ENCODE peak calls at places on chromosomes 11 and 22, in nine cellular contexts. One of them, this sample, is unnamed. For H3K4me1, the result is how much of the 10 kb centered on the place peaks cover.

GRCh38 chr11:21177379-21177778 is 508.0 kb downstream of the NELL1 start:
- DNase-seq in ascending aorta: no peak
- DNase-seq in cardiac muscle cell: no peak
- DNase-seq in upper lobe of right lung: no peak
- DNase-seq in heart left ventricle: no peak
- DNase-seq in PC-3: no peak
- DNase-seq in A549: no peak
- DNase-seq in lung: no peak
- DNase-seq in psoas muscle: no peak
- DNase-seq in this sample: no peak

GRCh38 chr11:2924381-2924780 is 4.8 kb downstream of the PHLDA2 start:
- DNase-seq in psoas muscle: peak
- DNase-seq in cardiac muscle cell: no peak
- DNase-seq in A549: no peak
- DNase-seq in lung: no peak
- DNase-seq in PC-3: peak
- DNase-seq in upper lobe of right lung: no peak
- DNase-seq in heart left ventricle: peak
- DNase-seq in ascending aorta: no peak
- DNase-seq in this sample: no peak

GRCh38 chr11:1959786-1960185 is 12.7 kb downstream of the MRPL23 start:
- DNase-seq in lung: no peak
- DNase-seq in PC-3: no peak
- DNase-seq in heart left ventricle: no peak
- DNase-seq in psoas muscle: peak
- DNase-seq in ascending aorta: no peak
- DNase-seq in upper lobe of right lung: peak
- DNase-seq in cardiac muscle cell: no peak
- DNase-seq in A549: no peak
- DNase-seq in this sample: no peak

GRCh38 chr11:1108246-1108900 is 33.7 kb downstream of the MUC2 start:
- DNase-seq in cardiac muscle cell: no peak
- DNase-seq in ascending aorta: no peak
- DNase-seq in psoas muscle: peak
- DNase-seq in A549: no peak
- DNase-seq in PC-3: no peak
- DNase-seq in upper lobe of right lung: no peak
- DNase-seq in heart left ventricle: no peak
- DNase-seq in lung: no peak
- DNase-seq in this sample: no peak

GRCh38 chr11:76240143-76240505 is 33.8 kb upstream of the WNT11 start:
- DNase-seq in PC-3: no peak
- DNase-seq in upper lobe of right lung: no peak
- DNase-seq in A549: no peak
- DNase-seq in lung: no peak
- DNase-seq in cardiac muscle cell: no peak
- DNase-seq in ascending aorta: no peak
- DNase-seq in psoas muscle: no peak
- DNase-seq in heart left ventricle: peak
- DNase-seq in this sample: no peak

GRCh38 chr22:32063701-32064100 is 20.6 kb downstream of the SLC5A1 start:
- DNase-seq in upper lobe of right lung: no peak
- DNase-seq in cardiac muscle cell: no peak
- DNase-seq in PC-3: no peak
- DNase-seq in heart left ventricle: no peak
- DNase-seq in ascending aorta: no peak
- DNase-seq in A549: no peak
- DNase-seq in lung: no peak
- DNase-seq in psoas muscle: no peak
- DNase-seq in this sample: no peak

GRCh38 chr11:26734706-26735105 is 12.8 kb upstream of the SLC5A12 start:
- DNase-seq in PC-3: no peak
- DNase-seq in psoas muscle: no peak
- DNase-seq in A549: no peak
- DNase-seq in ascending aorta: no peak
- DNase-seq in heart left ventricle: no peak
- DNase-seq in lung: no peak
- DNase-seq in upper lobe of right lung: no peak
- DNase-seq in cardiac muscle cell: no peak
- DNase-seq in this sample: no peak

GRCh38 chr11:117868088-117868487 is 8.4 kb downstream of the FXYD6 start:
- DNase-seq in heart left ventricle: no peak
- DNase-seq in cardiac muscle cell: no peak
- DNase-seq in ascending aorta: no peak
- DNase-seq in psoas muscle: no peak
- DNase-seq in A549: no peak
- DNase-seq in PC-3: no peak
- DNase-seq in upper lobe of right lung: no peak
- DNase-seq in lung: no peak
- DNase-seq in this sample: no peak

GRCh38 chr22:48424661-48425060 is 1403.0 kb downstream of the BRD1 start:
- DNase-seq in lung: no peak
- DNase-seq in PC-3: no peak
- DNase-seq in upper lobe of right lung: no peak
- DNase-seq in A549: no peak
- DNase-seq in psoas muscle: no peak
- DNase-seq in cardiac muscle cell: no peak
- DNase-seq in ascending aorta: peak
- DNase-seq in heart left ventricle: no peak
- DNase-seq in this sample: no peak

GRCh38 chr11:27514558-27514957 is 8.0 kb upstream of the LIN7C start:
- DNase-seq in ascending aorta: peak
- DNase-seq in psoas muscle: no peak
- DNase-seq in PC-3: no peak
- DNase-seq in heart left ventricle: peak
- DNase-seq in cardiac muscle cell: peak
- DNase-seq in upper lobe of right lung: no peak
- DNase-seq in A549: no peak
- DNase-seq in lung: no peak
- DNase-seq in this sample: no peak

GRCh38 chr22:24319451-24319850 is 48.8 kb downstream of the SPECC1L start:
- DNase-seq in PC-3: peak
- DNase-seq in ascending aorta: no peak
- DNase-seq in cardiac muscle cell: peak
- DNase-seq in upper lobe of right lung: no peak
- DNase-seq in psoas muscle: no peak
- DNase-seq in A549: no peak
- DNase-seq in lung: no peak
- DNase-seq in heart left ventricle: no peak
- DNase-seq in this sample: no peak

GRCh38 chr11:73726825-73727224 is 34.0 kb downstream of the RAB6A start:
- DNase-seq in lung: no peak
- DNase-seq in PC-3: no peak
- DNase-seq in A549: no peak
- DNase-seq in heart left ventricle: no peak
- DNase-seq in cardiac muscle cell: no peak
- DNase-seq in ascending aorta: no peak
- DNase-seq in psoas muscle: no peak
- DNase-seq in upper lobe of right lung: no peak
- DNase-seq in this sample: no peak

GRCh38 chr11:28919194-28919593 is 811.0 kb downstream of the METTL15 start:
- DNase-seq in cardiac muscle cell: no peak
- DNase-seq in A549: no peak
- DNase-seq in upper lobe of right lung: no peak
- DNase-seq in heart left ventricle: no peak
- DNase-seq in lung: no peak
- DNase-seq in ascending aorta: no peak
- DNase-seq in PC-3: no peak
- DNase-seq in psoas muscle: no peak
- DNase-seq in this sample: no peak

GRCh38 chr11:111571829-111572501 is 30.3 kb upstream of the SIK2 start:
- DNase-seq in A549: no peak
- DNase-seq in psoas muscle: no peak
- DNase-seq in lung: no peak
- DNase-seq in ascending aorta: no peak
- DNase-seq in cardiac muscle cell: peak
- DNase-seq in PC-3: peak
- DNase-seq in upper lobe of right lung: no peak
- DNase-seq in heart left ventricle: no peak
- DNase-seq in this sample: no peak

DNA sequence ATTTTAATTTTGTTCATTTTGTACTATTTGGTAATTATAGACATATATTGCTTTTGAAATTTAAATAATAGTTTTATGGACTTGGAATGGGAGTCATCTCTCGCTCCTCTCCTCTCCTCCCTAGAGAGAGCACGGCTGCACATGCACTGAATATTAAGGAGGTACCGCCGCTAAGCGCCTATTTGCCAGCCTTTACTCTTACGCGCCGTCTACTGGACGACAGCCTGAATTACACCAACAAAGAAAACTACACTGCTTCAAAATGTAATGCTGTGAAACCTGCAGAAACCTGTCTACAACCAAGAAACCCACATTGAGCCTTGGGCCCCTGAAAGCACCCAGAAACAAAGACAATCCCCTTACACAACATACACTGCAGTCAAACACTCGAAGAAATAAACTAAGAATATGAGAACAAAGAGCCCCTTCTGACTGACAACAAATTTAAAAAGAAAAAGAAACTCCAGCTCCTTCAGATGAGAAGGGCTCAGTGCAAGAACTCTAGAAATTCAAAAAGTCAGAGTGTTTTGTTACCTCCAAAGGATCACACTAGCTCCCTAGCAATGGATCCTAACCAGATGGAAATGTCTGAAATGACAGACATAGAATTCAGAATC is 737.2 kb downstream of the LRRC4C start:
- DNase-seq in A549: peak
- DNase-seq in psoas muscle: no peak
- DNase-seq in PC-3: peak
- DNase-seq in ascending aorta: no peak
- DNase-seq in cardiac muscle cell: peak
- DNase-seq in lung: no peak
- DNase-seq in heart left ventricle: no peak
- DNase-seq in upper lobe of right lung: no peak
- DNase-seq in this sample: no peak
- TF ChIP-seq CTCF in A549: peak
- TF ChIP-seq CTCF in psoas muscle: no peak
- TF ChIP-seq CTCF in PC-3: peak
- TF ChIP-seq CTCF in ascending aorta: no peak
- TF ChIP-seq CTCF in cardiac muscle cell: peak
- TF ChIP-seq CTCF in lung: no peak
- TF ChIP-seq CTCF in heart left ventricle: peak
- TF ChIP-seq CTCF in upper lobe of right lung: peak
- TF ChIP-seq CTCF in this sample: peak

GRCh38 chr11:10526974-10527918 is 13.7 kb downstream of the RNF141 start:
- DNase-seq in heart left ventricle: no peak
- DNase-seq in PC-3: peak
- DNase-seq in ascending aorta: no peak
- DNase-seq in cardiac muscle cell: no peak
- DNase-seq in psoas muscle: no peak
- DNase-seq in A549: no peak
- DNase-seq in upper lobe of right lung: no peak
- DNase-seq in lung: no peak
- DNase-seq in this sample: no peak
- H3K27ac ChIP-seq in heart left ventricle: no peak
- H3K27ac ChIP-seq in PC-3: peak
- H3K27ac ChIP-seq in ascending aorta: peak
- H3K27ac ChIP-seq in cardiac muscle cell: no peak
- H3K27ac ChIP-seq in psoas muscle: peak
- H3K27ac ChIP-seq in A549: peak
- H3K27ac ChIP-seq in upper lobe of right lung: no peak
- H3K27ac ChIP-seq in lung: no peak
- H3K27ac ChIP-seq in this sample: no peak

GRCh38 chr22:42620084-42620483 is 5.4 kb upstream of the POLDIP3 start:
- DNase-seq in cardiac muscle cell: no peak
- DNase-seq in psoas muscle: no peak
- DNase-seq in PC-3: no peak
- DNase-seq in ascending aorta: no peak
- DNase-seq in upper lobe of right lung: no peak
- DNase-seq in heart left ventricle: no peak
- DNase-seq in lung: no peak
- DNase-seq in A549: no peak
- DNase-seq in this sample: no peak
- H3K4me1 ChIP-seq in cardiac muscle cell: under half
- H3K4me1 ChIP-seq in psoas muscle: under half
- H3K4me1 ChIP-seq in PC-3: under half
- H3K4me1 ChIP-seq in ascending aorta: under half
- H3K4me1 ChIP-seq in upper lobe of right lung: under half
- H3K4me1 ChIP-seq in heart left ventricle: under half
- H3K4me1 ChIP-seq in lung: under half
- H3K4me1 ChIP-seq in A549: under half
- H3K4me1 ChIP-seq in this sample: half or more

GRCh38 chr11:126971305-126971704 is 29.3 kb downstream of the KIRREL3 start:
- DNase-seq in PC-3: no peak
- DNase-seq in upper lobe of right lung: no peak
- DNase-seq in cardiac muscle cell: no peak
- DNase-seq in ascending aorta: no peak
- DNase-seq in psoas muscle: no peak
- DNase-seq in lung: no peak
- DNase-seq in heart left ventricle: no peak
- DNase-seq in A549: no peak
- DNase-seq in this sample: no peak

GRCh38 chr11:126973051-126973450 is 27.5 kb downstream of the KIRREL3 start:
- DNase-seq in lung: no peak
- DNase-seq in ascending aorta: no peak
- DNase-seq in upper lobe of right lung: no peak
- DNase-seq in PC-3: no peak
- DNase-seq in heart left ventricle: no peak
- DNase-seq in cardiac muscle cell: no peak
- DNase-seq in psoas muscle: no peak
- DNase-seq in A549: no peak
- DNase-seq in this sample: no peak

GRCh38 chr11:126965331-126965730 is 35.2 kb downstream of the KIRREL3 start:
- DNase-seq in cardiac muscle cell: no peak
- DNase-seq in ascending aorta: no peak
- DNase-seq in psoas muscle: no peak
- DNase-seq in upper lobe of right lung: no peak
- DNase-seq in lung: no peak
- DNase-seq in PC-3: no peak
- DNase-seq in heart left ventricle: no peak
- DNase-seq in A549: no peak
- DNase-seq in this sample: no peak

GRCh38 chr11:126968915-126969314 is 31.7 kb downstream of the KIRREL3 start:
- DNase-seq in ascending aorta: no peak
- DNase-seq in cardiac muscle cell: no peak
- DNase-seq in upper lobe of right lung: no peak
- DNase-seq in lung: no peak
- DNase-seq in A549: no peak
- DNase-seq in heart left ventricle: no peak
- DNase-seq in PC-3: no peak
- DNase-seq in psoas muscle: no peak
- DNase-seq in this sample: no peak

DNA sequence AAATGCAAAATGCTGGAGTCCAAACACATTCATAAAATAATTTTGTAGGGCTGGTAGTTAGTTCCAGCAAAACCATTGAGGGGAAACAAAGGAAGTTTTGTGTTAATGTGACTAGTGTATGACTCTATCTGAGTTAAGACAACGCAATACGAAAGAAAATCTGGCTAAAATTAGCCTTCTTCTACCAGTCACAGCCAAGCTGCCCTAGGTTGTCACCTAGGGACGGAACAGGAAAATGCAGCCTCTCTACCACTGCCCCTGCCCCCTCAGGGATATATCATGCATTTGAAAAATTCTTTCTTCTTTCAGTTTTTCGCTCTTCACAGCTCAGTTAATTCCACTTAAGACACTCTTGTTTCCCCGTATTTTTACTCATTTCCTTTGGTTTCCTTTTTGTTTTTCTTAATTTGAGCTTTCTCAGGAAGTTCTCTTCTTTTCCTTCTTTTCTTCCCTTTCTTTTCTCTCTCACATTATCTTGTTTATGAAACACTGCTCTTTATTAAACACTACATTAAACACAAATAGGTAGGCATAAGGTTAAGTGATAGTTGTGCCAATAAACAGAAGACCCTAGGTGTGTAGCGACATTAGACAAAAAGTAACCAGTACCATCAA is 30.6 kb downstream of the KIRREL3 start:
- DNase-seq in heart left ventricle: no peak
- DNase-seq in cardiac muscle cell: peak
- DNase-seq in ascending aorta: no peak
- DNase-seq in lung: no peak
- DNase-seq in PC-3: peak
- DNase-seq in psoas muscle: no peak
- DNase-seq in A549: no peak
- DNase-seq in upper lobe of right lung: no peak
- DNase-seq in this sample: no peak
- TF ChIP-seq CTCF in heart left ventricle: no peak
- TF ChIP-seq CTCF in cardiac muscle cell: peak
- TF ChIP-seq CTCF in ascending aorta: no peak
- TF ChIP-seq CTCF in lung: no peak
- TF ChIP-seq CTCF in PC-3: peak
- TF ChIP-seq CTCF in psoas muscle: peak
- TF ChIP-seq CTCF in A549: peak
- TF ChIP-seq CTCF in upper lobe of right lung: peak
- TF ChIP-seq CTCF in this sample: peak

This sample was measured in left ventricle myocardium inferior.